ENCODE peak calls at places on chromosomes 2 and 18, in ten cellular contexts. O is upper lobe of right lung; C is GDM1; P is AG09319; W is KBM-7; Y is testis; S is T-helper 9 cell; F is stimulated activated CD8-positive, alpha-beta memory T cell treated with anti-CD3 and anti-CD28 coated beads, Interleukin-4, amount 100 ng/mL, for 4 hours; H is mucosa of gallbladder; X is activated CD4-positive, CD25-positive, alpha-beta regulatory T cell treated with anti-CD3 and anti-CD28 coated beads, Interleukin-2, amount 50 U/mL, for 72 hours. U is an unnamed sample.
A peak's percentile ranks its signal among the peaks of the same experiment; 100 is the strongest.

GRCh38 chr2:66477125-66477842 is 42.4 kb downstream of the MEIS1 start:
- DNase-seq in O (no peak), C (no peak), P (no peak), W (peak; percentile 65), Y (no peak), S (no peak), F (no peak), H (no peak), X (no peak), U (no peak)

GRCh38 chr2:55598056-55598795 is 19.2 kb downstream of the PPP4R3B start:
- DNase-seq in O (no peak), C (no peak), P (no peak), W (no peak), Y (no peak), S (no peak), F (no peak), H (no peak), X (no peak), U (no peak)

GRCh38 chr2:120729410-120730052 is 6.1 kb upstream of the GLI2 start:
- DNase-seq in O (no peak), C (no peak), P (no peak), W (no peak), Y (peak; percentile 66), S (no peak), F (no peak), H (no peak), X (no peak), U (no peak)

GRCh38 chr2:212364106-212364505 is 174.5 kb downstream of the ERBB4 start:
- DNase-seq in O (no peak), C (no peak), P (peak; percentile 10), W (no peak), Y (no peak), S (no peak), F (no peak), H (no peak), X (no peak), U (no peak)

GRCh38 chr2:8546319-8547283 is 135.3 kb upstream of the ID2 start:
- DNase-seq in O (peak; percentile 82), C (no peak), P (no peak), W (peak; percentile 19), Y (no peak), S (no peak), F (no peak), H (no peak), X (no peak), U (no peak)

GRCh38 chr2:239502430-239503221 is 101.8 kb upstream of the HDAC4 start:
- DNase-seq in O (peak; percentile 93), C (no peak), P (no peak), W (no peak), Y (no peak), S (no peak), F (no peak), H (no peak), X (no peak), U (no peak)

GRCh38 chr2:23707096-23707495 is 219.8 kb downstream of the ATAD2B start:
- DNase-seq in O (no peak), C (no peak), P (no peak), W (no peak), Y (no peak), S (no peak), F (no peak), H (no peak), X (no peak), U (no peak)

GRCh38 chr2:84906108-84906899 is 848 bp downstream of the TMSB10 start:
- DNase-seq in O (peak; percentile 88), C (no peak), P (no peak), W (peak; percentile 28), Y (peak; percentile 28), S (no peak), F (no peak), H (no peak), X (peak; percentile 61), U (peak; percentile 73)

GRCh38 chr2:72619622-72620021 is 206.2 kb downstream of the EXOC6B start:
- DNase-seq in O (no peak), C (no peak), P (no peak), W (no peak), Y (no peak), S (no peak), F (no peak), H (no peak), X (no peak), U (no peak)

GRCh38 chr18:36461551-36461987 is 164.1 kb downstream of the FHOD3 start:
- DNase-seq in O (no peak), C (no peak), P (no peak), W (no peak), Y (no peak), S (no peak), F (no peak), H (no peak), X (no peak), U (no peak)

GRCh38 chr2:10097352-10098148 is 17.3 kb upstream of the CYS1 start:
- DNase-seq in O (peak; percentile 83), C (no peak), P (no peak), W (peak; percentile 57), Y (peak; percentile 72), S (peak; percentile 24), F (no peak), H (peak; percentile 62), X (peak; percentile 51), U (peak; percentile 75)

GRCh38 chr18:23453657-23454011 is 547 bp downstream of the RIOK3 start:
- DNase-seq in O (no peak), C (no peak), P (no peak), W (no peak), Y (no peak), S (no peak), F (no peak), H (peak; percentile 18), X (no peak), U (no peak)

GRCh38 chr2:33432871-33433270 is 43.6 kb upstream of the RASGRP3 start:
- DNase-seq in O (no peak), C (no peak), P (no peak), W (no peak), Y (no peak), S (no peak), F (no peak), H (no peak), X (no peak), U (no peak)

GRCh38 chr2:119431155-119431975 is at the start of gene TMEM37:
- DNase-seq in O (peak; percentile 88), C (no peak), P (peak; percentile 8), W (peak; percentile 59), Y (peak; percentile 61), S (no peak), F (no peak), H (peak; percentile 76), X (no peak), U (peak; percentile 84)

GRCh38 chr2:35873921-35874320 is 481.7 kb upstream of the CRIM1 start:
- DNase-seq in O (no peak), C (no peak), P (no peak), W (no peak), Y (no peak), S (no peak), F (no peak), H (no peak), X (no peak), U (no peak)

GRCh38 chr2:196404276-196404675 is 232.9 kb upstream of the STK17B start:
- DNase-seq in O (no peak), C (no peak), P (no peak), W (no peak), Y (no peak), S (no peak), F (no peak), H (no peak), X (no peak), U (no peak)

GRCh38 chr2:119495948-119496347 is 28.3 kb downstream of the SCTR start:
- DNase-seq in O (no peak), C (no peak), P (no peak), W (no peak), Y (no peak), S (no peak), F (no peak), H (no peak), X (no peak), U (no peak)

GRCh38 chr2:205698556-205699282 is 16.4 kb downstream of the NRP2 start:
- DNase-seq in O (no peak), C (no peak), P (no peak), W (no peak), Y (no peak), S (no peak), F (no peak), H (no peak), X (no peak), U (no peak)

GRCh38 chr2:44952143-44952805 is 10.8 kb downstream of the SIX3 start:
- DNase-seq in O (no peak), C (no peak), P (no peak), W (no peak), Y (peak; percentile 64), S (no peak), F (no peak), H (no peak), X (no peak), U (peak; percentile 24)

U was measured in transverse colon.